ENCODE peak calls at places on chromosomes 13 and 19, in five cellular contexts. Y, Z, F, I and K are unnamed samples.

GRCh38 chr19:53864308-53864836 is 3.3 kb upstream of the MYADM start:
- DNase-seq in Y (no peak), Z (no peak), F (peak; percentile 80), I (no peak), K (no peak)

GRCh38 chr19:38684078-38684861 is 36.8 kb downstream of the ACTN4 start:
- DNase-seq in Y (peak; percentile 78), Z (no peak), F (peak; percentile 76), I (peak; percentile 91), K (peak; percentile 38)

GRCh38 chr13:109156181-109156935 is 526.9 kb downstream of the MYO16 start:
- DNase-seq in Y (no peak), Z (no peak), F (no peak), I (peak; percentile 53), K (no peak)

GRCh38 chr13:30429235-30429634 is 6.9 kb downstream of the UBE2L5 start:
- DNase-seq in Y (no peak), Z (no peak), F (no peak), I (no peak), K (peak; percentile 48)

GRCh38 chr19:19661675-19662251 is 1.7 kb downstream of the ATP13A1 start:
- DNase-seq in Y (no peak), Z (no peak), F (no peak), I (no peak), K (no peak)

GRCh38 chr13:93625536-93625935 is 398.9 kb downstream of the GPC6 start:
- DNase-seq in Y (no peak), Z (no peak), F (no peak), I (no peak), K (no peak)

GRCh38 chr13:41788552-41788951 is 172.4 kb downstream of the VWA8 start:
- DNase-seq in Y (no peak), Z (no peak), F (no peak), I (peak; percentile 28), K (no peak)

GRCh38 chr13:49641810-49642291 is 13.5 kb downstream of the ARL11 start:
- DNase-seq in Y (no peak), Z (no peak), F (no peak), I (peak; percentile 51), K (no peak)

GRCh38 chr19:2888739-2889224 is 11.9 kb upstream of the ZNF57 start:
- DNase-seq in Y (peak; percentile 82), Z (peak; percentile 53), F (peak; percentile 90), I (peak; percentile 57), K (no peak)

GRCh38 chr19:11949201-11949600 is 15.6 kb upstream of the ZNF763 start:
- DNase-seq in Y (no peak), Z (peak; percentile 17), F (no peak), I (no peak), K (no peak)

GRCh38 chr19:11948646-11949045 is 16.2 kb upstream of the ZNF763 start:
- DNase-seq in Y (no peak), Z (no peak), F (no peak), I (no peak), K (no peak)

GRCh38 chr19:11944656-11945055 is 19.7 kb downstream of the ZNF700 start:
- DNase-seq in Y (no peak), Z (no peak), F (no peak), I (no peak), K (no peak)

GRCh38 chr19:11950312-11950711 is 14.5 kb upstream of the ZNF763 start:
- DNase-seq in Y (no peak), Z (no peak), F (no peak), I (no peak), K (no peak)
- H3K9me3 ChIP-seq in Y (peaks cover 89% of the 10 kb centered on the region), Z (peaks cover 47% of the 10 kb centered on the region), F (peaks cover 21% of the 10 kb centered on the region), I (peaks cover 83% of the 10 kb centered on the region), K (peaks cover 7% of the 10 kb centered on the region)

GRCh38 chr19:9381367-9381785 is 18.6 kb downstream of the ZNF177 start:
- DNase-seq in Y (no peak), Z (no peak), F (no peak), I (no peak), K (no peak)
- H3K9me3 ChIP-seq in Y (peaks cover 91% of the 10 kb centered on the region), Z (peaks cover 49% of the 10 kb centered on the region), F (peaks cover 18% of the 10 kb centered on the region), I (peaks cover 98% of the 10 kb centered on the region), K (no peaks in the 10 kb centered on the region)

DNA sequence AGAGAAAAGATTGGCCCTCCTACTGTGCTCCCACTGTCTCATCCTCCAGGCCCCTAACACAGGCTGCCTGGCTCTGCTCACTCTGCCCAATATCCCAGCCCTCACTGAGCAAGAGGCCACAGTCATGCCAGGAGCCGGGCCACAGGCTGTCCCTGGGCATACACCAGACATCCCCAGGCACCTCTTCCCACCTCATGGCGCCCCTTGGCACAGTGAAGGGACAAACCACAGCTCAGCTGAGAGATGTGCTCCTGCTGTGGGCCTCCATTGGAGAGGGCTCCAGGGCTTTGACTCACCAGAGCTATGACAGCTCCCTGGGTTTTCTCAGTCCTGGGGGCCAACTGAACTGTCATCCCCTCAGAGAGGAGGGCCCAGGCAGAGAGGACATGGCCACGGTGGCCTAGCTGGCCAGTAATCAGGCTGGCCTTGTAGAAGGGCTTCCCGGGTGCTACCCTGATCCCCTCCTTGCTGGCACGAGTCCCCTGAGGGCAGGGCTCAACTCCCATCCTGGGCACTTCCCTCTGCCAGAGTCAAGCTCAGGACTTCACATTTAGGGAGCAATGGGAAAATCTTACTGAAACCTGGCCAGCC is 220.9 kb downstream of the TUBA3C start:
- DNase-seq in Y (no peak), Z (no peak), F (no peak), I (no peak), K (no peak)
- H3K9me3 ChIP-seq in Y (peaks cover 26% of the 10 kb centered on the region), Z (no peaks in the 10 kb centered on the region), F (peaks cover 16% of the 10 kb centered on the region), I (peaks cover 8% of the 10 kb centered on the region), K (no peaks in the 10 kb centered on the region)

DNA sequence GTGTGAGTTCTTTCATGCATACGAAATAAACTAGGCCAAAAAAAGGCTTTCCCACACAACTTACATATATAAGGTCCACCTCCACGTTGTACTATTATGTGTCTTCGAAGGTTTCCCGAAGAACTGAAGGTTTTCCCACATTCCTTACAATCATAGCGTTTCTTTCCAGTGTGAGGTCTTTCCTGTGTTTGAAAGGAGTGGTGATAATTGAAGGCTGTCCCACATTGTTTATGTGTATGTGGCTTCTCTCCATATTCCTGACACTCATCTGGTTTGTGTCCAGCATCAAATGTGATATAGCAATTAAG is 14.6 kb downstream of the ZNF442 start:
- DNase-seq in Y (no peak), Z (no peak), F (no peak), I (no peak), K (no peak)
- H3K9me3 ChIP-seq in Y (peaks cover 49% of the 10 kb centered on the region), Z (peaks cover 14% of the 10 kb centered on the region), F (peaks cover 18% of the 10 kb centered on the region), I (peaks cover 79% of the 10 kb centered on the region), K (no peaks in the 10 kb centered on the region)

GRCh38 chr19:23916991-23917390 is 2.3 kb downstream of the ZNF726 start:
- DNase-seq in Y (no peak), Z (no peak), F (no peak), I (no peak), K (no peak)

GRCh38 chr19:23913931-23914330 is 755 bp upstream of the ZNF726 start:
- DNase-seq in Y (no peak), Z (no peak), F (no peak), I (no peak), K (no peak)

GRCh38 chr19:23914402-23915286 is at the start of gene ZNF726:
- DNase-seq in Y (peak; percentile 88), Z (peak; percentile 84), F (no peak), I (peak; percentile 84), K (peak; percentile 86)

DNA sequence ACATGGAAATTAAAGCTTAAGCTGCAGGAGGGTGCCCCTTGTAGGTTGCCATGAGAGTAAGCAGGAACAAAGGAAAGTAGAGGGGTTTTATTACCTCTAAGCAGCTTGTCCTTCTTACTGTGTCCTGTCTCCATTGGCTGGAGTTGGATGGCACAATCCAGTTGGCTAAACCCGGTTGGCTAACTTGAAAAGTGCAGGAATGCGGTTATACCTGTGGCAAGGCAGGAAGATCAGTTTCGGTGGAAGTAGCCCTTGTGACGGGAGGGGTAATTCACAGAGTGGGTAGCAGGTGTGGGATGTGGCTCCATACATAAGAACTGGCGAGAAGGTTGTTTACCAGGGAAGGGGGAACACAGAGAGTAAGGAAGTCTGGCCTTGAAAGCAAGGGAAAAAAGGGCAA is 3.2 kb downstream of the ZNF726 start:
- DNase-seq in Y (peak; percentile 58), Z (no peak), F (no peak), I (no peak), K (no peak)
- H3K9me3 ChIP-seq in Y (no peaks in the 10 kb centered on the region), Z (no peaks in the 10 kb centered on the region), F (no peaks in the 10 kb centered on the region), I (no peaks in the 10 kb centered on the region), K (no peaks in the 10 kb centered on the region)

GRCh38 chr19:31408460-31409124 is 59.4 kb upstream of the TSHZ3 start:
- DNase-seq in Y (no peak), Z (no peak), F (no peak), I (peak; percentile 41), K (no peak)
- H3K9me3 ChIP-seq in Y (no peaks in the 10 kb centered on the region), Z (no peaks in the 10 kb centered on the region), F (no peaks in the 10 kb centered on the region), I (no peaks in the 10 kb centered on the region), K (no peaks in the 10 kb centered on the region)

GRCh38 chr19:9673912-9674668 is 810 bp downstream of the ZNF562 start:
- DNase-seq in Y (no peak), Z (peak; percentile 7), F (peak; percentile 4), I (no peak), K (no peak)

GRCh38 chr19:9668544-9668943 is 6.4 kb downstream of the ZNF562 start:
- DNase-seq in Y (no peak), Z (no peak), F (no peak), I (no peak), K (no peak)

GRCh38 chr19:9672893-9673292 is 2.0 kb downstream of the ZNF562 start:
- DNase-seq in Y (no peak), Z (no peak), F (no peak), I (no peak), K (no peak)

GRCh38 chr19:9674669-9675357 is at the start of gene ZNF562:
- DNase-seq in Y (peak; percentile 79), Z (peak; percentile 80), F (peak; percentile 90), I (peak; percentile 92), K (peak; percentile 84)

DNA sequence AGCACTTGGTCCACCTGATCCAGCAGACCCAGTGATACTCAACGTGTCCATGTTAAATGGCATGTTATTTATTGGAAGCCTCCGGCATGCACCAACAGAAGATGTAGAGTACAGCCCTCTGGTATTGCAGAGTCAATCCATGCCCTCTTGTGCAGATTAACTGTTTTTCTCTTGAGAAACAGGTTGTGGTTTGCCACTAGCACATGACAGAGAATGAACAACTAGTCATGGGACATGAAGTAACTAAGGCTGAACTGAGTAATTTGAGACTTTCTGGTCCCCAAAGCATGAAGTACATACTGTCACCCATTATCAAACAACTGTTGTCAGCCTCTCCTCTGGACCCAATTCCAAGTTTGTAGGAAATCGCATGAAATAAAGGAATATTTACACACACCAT is 3.2 kb downstream of the ZNF562 start:
- DNase-seq in Y (no peak), Z (no peak), F (no peak), I (no peak), K (no peak)
- H3K9me3 ChIP-seq in Y (peaks cover 58% of the 10 kb centered on the region), Z (peaks cover 10% of the 10 kb centered on the region), F (peaks cover 32% of the 10 kb centered on the region), I (peaks cover 30% of the 10 kb centered on the region), K (no peaks in the 10 kb centered on the region)

GRCh38 chr19:51977346-51977745 is 9.3 kb downstream of the ZNF350 start:
- DNase-seq in Y (no peak), Z (no peak), F (no peak), I (no peak), K (no peak)

GRCh38 chr19:51978882-51979281 is 7.8 kb downstream of the ZNF350 start:
- DNase-seq in Y (no peak), Z (no peak), F (no peak), I (no peak), K (no peak)

GRCh38 chr19:51983361-51983760 is 3.3 kb downstream of the ZNF350 start:
- DNase-seq in Y (no peak), Z (no peak), F (no peak), I (no peak), K (no peak)

GRCh38 chr19:51976852-51977251 is 9.8 kb downstream of the ZNF350 start:
- DNase-seq in Y (no peak), Z (no peak), F (no peak), I (no peak), K (no peak)

GRCh38 chr19:51980116-51980736 is 6.4 kb downstream of the ZNF350 start:
- DNase-seq in Y (no peak), Z (no peak), F (no peak), I (no peak), K (no peak)
- H3K9me3 ChIP-seq in Y (peaks cover 88% of the 10 kb centered on the region), Z (peaks cover 29% of the 10 kb centered on the region), F (peaks cover 42% of the 10 kb centered on the region), I (peaks cover 27% of the 10 kb centered on the region), K (no peaks in the 10 kb centered on the region)

GRCh38 chr13:18996221-18996620 is 185.4 kb downstream of the TUBA3C start:
- DNase-seq in Y (no peak), Z (no peak), F (no peak), I (no peak), K (no peak)
- H3K9me3 ChIP-seq in Y (peaks cover 39% of the 10 kb centered on the region), Z (no peaks in the 10 kb centered on the region), F (peaks cover 11% of the 10 kb centered on the region), I (peaks cover 20% of the 10 kb centered on the region), K (no peaks in the 10 kb centered on the region)